ENCODE peak calls at places on chromosome 22, in eight cellular contexts. One of them, this sample, is unnamed.
A peak's percentile ranks its signal among the peaks of the same experiment; 100 is the strongest.

GRCh38 chr22:45863981-45864751 is 112.8 kb downstream of the WNT7B start:
- DNase-seq in ascending aorta: no peak
- DNase-seq in body of pancreas: peak; percentile 70
- DNase-seq in cardiac muscle cell: peak; percentile 64
- DNase-seq in heart left ventricle: peak; percentile 83
- DNase-seq in lower lobe of right lung: peak; percentile 77
- DNase-seq in esophagus muscularis mucosa: peak; percentile 96
- DNase-seq in IMR-90: peak; percentile 63
- DNase-seq in this sample: peak; percentile 90

GRCh38 chr22:42937164-42937854 is 77.6 kb downstream of the PACSIN2 start:
- DNase-seq in ascending aorta: peak; percentile 67
- DNase-seq in body of pancreas: peak; percentile 59
- DNase-seq in cardiac muscle cell: peak; percentile 62
- DNase-seq in heart left ventricle: no peak
- DNase-seq in lower lobe of right lung: peak; percentile 85
- DNase-seq in esophagus muscularis mucosa: no peak
- DNase-seq in IMR-90: peak; percentile 87
- DNase-seq in this sample: no peak

GRCh38 chr22:39634530-39635399 is 64.2 kb downstream of the CACNA1I start:
- DNase-seq in ascending aorta: no peak
- DNase-seq in body of pancreas: peak; percentile 29
- DNase-seq in cardiac muscle cell: peak; percentile 86
- DNase-seq in heart left ventricle: no peak
- DNase-seq in lower lobe of right lung: no peak
- DNase-seq in esophagus muscularis mucosa: no peak
- DNase-seq in IMR-90: peak; percentile 92
- DNase-seq in this sample: peak; percentile 48

GRCh38 chr22:30127749-30128166 is 47.5 kb downstream of the HORMAD2 start:
- DNase-seq in ascending aorta: no peak
- DNase-seq in body of pancreas: no peak
- DNase-seq in cardiac muscle cell: peak; percentile 72
- DNase-seq in heart left ventricle: no peak
- DNase-seq in lower lobe of right lung: no peak
- DNase-seq in esophagus muscularis mucosa: no peak
- DNase-seq in IMR-90: peak; percentile 89
- DNase-seq in this sample: no peak

GRCh38 chr22:25752615-25753214 is 10.7 kb downstream of the MYO18B start:
- DNase-seq in ascending aorta: no peak
- DNase-seq in body of pancreas: no peak
- DNase-seq in cardiac muscle cell: no peak
- DNase-seq in heart left ventricle: no peak
- DNase-seq in lower lobe of right lung: no peak
- DNase-seq in esophagus muscularis mucosa: no peak
- DNase-seq in IMR-90: no peak
- DNase-seq in this sample: no peak

GRCh38 chr22:44936201-44936600 is 73.6 kb downstream of the PHF21B start:
- DNase-seq in ascending aorta: no peak
- DNase-seq in body of pancreas: no peak
- DNase-seq in cardiac muscle cell: no peak
- DNase-seq in heart left ventricle: no peak
- DNase-seq in lower lobe of right lung: no peak
- DNase-seq in esophagus muscularis mucosa: no peak
- DNase-seq in IMR-90: no peak
- DNase-seq in this sample: no peak

GRCh38 chr22:46149493-46149997 is 781 bp upstream of the PPARA start:
- DNase-seq in ascending aorta: no peak
- DNase-seq in body of pancreas: peak; percentile 81
- DNase-seq in cardiac muscle cell: peak; percentile 39
- DNase-seq in heart left ventricle: peak; percentile 83
- DNase-seq in lower lobe of right lung: peak; percentile 73
- DNase-seq in esophagus muscularis mucosa: no peak
- DNase-seq in IMR-90: no peak
- DNase-seq in this sample: no peak

GRCh38 chr22:45667486-45667885 is 4.1 kb upstream of the ATXN10 start:
- DNase-seq in ascending aorta: no peak
- DNase-seq in body of pancreas: no peak
- DNase-seq in cardiac muscle cell: no peak
- DNase-seq in heart left ventricle: no peak
- DNase-seq in lower lobe of right lung: no peak
- DNase-seq in esophagus muscularis mucosa: no peak
- DNase-seq in IMR-90: no peak
- DNase-seq in this sample: no peak

GRCh38 chr22:26846645-26847044 is 189.3 kb downstream of the MIAT start:
- DNase-seq in ascending aorta: no peak
- DNase-seq in body of pancreas: no peak
- DNase-seq in cardiac muscle cell: no peak
- DNase-seq in heart left ventricle: no peak
- DNase-seq in lower lobe of right lung: no peak
- DNase-seq in esophagus muscularis mucosa: no peak
- DNase-seq in IMR-90: no peak
- DNase-seq in this sample: no peak

GRCh38 chr22:25546751-25547150 is 17.7 kb upstream of the GRK3 start:
- DNase-seq in ascending aorta: no peak
- DNase-seq in body of pancreas: no peak
- DNase-seq in cardiac muscle cell: no peak
- DNase-seq in heart left ventricle: no peak
- DNase-seq in lower lobe of right lung: peak; percentile 58
- DNase-seq in esophagus muscularis mucosa: no peak
- DNase-seq in IMR-90: no peak
- DNase-seq in this sample: no peak

GRCh38 chr22:36110306-36110791 is 50.2 kb downstream of the APOL3 start:
- DNase-seq in ascending aorta: no peak
- DNase-seq in body of pancreas: no peak
- DNase-seq in cardiac muscle cell: peak; percentile 56
- DNase-seq in heart left ventricle: no peak
- DNase-seq in lower lobe of right lung: no peak
- DNase-seq in esophagus muscularis mucosa: no peak
- DNase-seq in IMR-90: no peak
- DNase-seq in this sample: no peak

GRCh38 chr22:48635031-48635430 is 1192.6 kb downstream of the BRD1 start:
- DNase-seq in ascending aorta: no peak
- DNase-seq in body of pancreas: no peak
- DNase-seq in cardiac muscle cell: no peak
- DNase-seq in heart left ventricle: no peak
- DNase-seq in lower lobe of right lung: no peak
- DNase-seq in esophagus muscularis mucosa: no peak
- DNase-seq in IMR-90: no peak
- DNase-seq in this sample: no peak

GRCh38 chr22:48313156-48313555 is 1514.5 kb downstream of the BRD1 start:
- DNase-seq in ascending aorta: no peak
- DNase-seq in body of pancreas: no peak
- DNase-seq in cardiac muscle cell: no peak
- DNase-seq in heart left ventricle: no peak
- DNase-seq in lower lobe of right lung: no peak
- DNase-seq in esophagus muscularis mucosa: no peak
- DNase-seq in IMR-90: no peak
- DNase-seq in this sample: no peak

GRCh38 chr22:24411256-24412004 is 16.0 kb upstream of the ADORA2A start:
- DNase-seq in ascending aorta: no peak
- DNase-seq in body of pancreas: no peak
- DNase-seq in cardiac muscle cell: no peak
- DNase-seq in heart left ventricle: no peak
- DNase-seq in lower lobe of right lung: no peak
- DNase-seq in esophagus muscularis mucosa: no peak
- DNase-seq in IMR-90: no peak
- DNase-seq in this sample: no peak

DNA sequence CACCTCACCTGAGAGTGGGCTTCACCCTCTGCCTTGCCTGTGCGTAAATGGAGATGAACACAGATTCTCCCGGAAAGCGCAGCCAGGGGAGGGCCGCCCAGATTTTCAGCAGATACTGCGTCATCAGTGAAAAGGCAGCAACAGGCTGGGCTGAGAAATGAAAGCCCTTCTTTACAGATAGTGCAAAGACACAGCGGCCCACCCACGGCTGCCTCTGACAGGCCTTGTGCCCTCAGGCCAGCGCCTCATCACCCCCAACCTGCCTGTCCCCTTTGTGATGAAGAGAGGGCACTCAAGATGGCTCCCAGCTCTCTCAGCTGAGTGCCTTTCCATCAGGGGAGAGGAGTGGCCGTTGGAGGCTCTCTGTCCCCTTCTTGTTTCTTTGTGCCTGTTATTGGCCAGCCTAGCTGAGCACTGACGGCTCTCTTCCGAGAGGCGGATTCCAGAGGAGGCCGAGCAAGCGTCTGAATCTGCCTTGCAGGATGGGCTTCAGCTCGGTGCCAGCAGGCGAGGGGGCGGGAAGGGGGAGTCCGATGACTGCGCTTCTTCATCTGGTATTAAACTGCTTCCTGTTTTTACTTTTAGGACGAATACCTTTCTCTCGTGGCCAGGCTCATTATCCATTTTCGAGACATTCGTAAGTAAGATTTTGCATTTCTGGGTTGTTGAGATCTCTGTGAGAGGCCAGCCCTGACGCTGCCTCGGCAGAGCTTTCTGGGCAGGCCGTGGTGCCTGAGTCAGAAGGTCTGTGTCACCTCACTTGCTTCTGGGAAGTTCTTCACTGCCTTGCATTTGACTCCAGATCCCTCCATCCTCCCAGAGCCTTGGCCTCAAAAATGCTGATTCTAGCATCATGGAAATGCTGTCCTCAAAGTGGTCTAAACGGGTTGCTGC is 43.7 kb downstream of the MED15 start:
- DNase-seq in ascending aorta: no peak
- DNase-seq in body of pancreas: no peak
- DNase-seq in cardiac muscle cell: peak; percentile 74
- DNase-seq in heart left ventricle: peak; percentile 69
- DNase-seq in lower lobe of right lung: no peak
- DNase-seq in esophagus muscularis mucosa: no peak
- DNase-seq in IMR-90: peak; percentile 78
- DNase-seq in this sample: no peak
- H3K4me1 ChIP-seq in ascending aorta: peaks cover 65% of the 10 kb centered on the region
- H3K4me1 ChIP-seq in body of pancreas: peaks cover 32% of the 10 kb centered on the region
- H3K4me1 ChIP-seq in cardiac muscle cell: peaks cover 38% of the 10 kb centered on the region
- H3K4me1 ChIP-seq in heart left ventricle: peaks cover 23% of the 10 kb centered on the region
- H3K4me1 ChIP-seq in lower lobe of right lung: peaks cover 77% of the 10 kb centered on the region
- H3K4me1 ChIP-seq in esophagus muscularis mucosa: peaks cover 79% of the 10 kb centered on the region
- H3K4me1 ChIP-seq in IMR-90: peaks cover 51% of the 10 kb centered on the region
- H3K4me1 ChIP-seq in this sample: no peaks in the 10 kb centered on the region

DNA sequence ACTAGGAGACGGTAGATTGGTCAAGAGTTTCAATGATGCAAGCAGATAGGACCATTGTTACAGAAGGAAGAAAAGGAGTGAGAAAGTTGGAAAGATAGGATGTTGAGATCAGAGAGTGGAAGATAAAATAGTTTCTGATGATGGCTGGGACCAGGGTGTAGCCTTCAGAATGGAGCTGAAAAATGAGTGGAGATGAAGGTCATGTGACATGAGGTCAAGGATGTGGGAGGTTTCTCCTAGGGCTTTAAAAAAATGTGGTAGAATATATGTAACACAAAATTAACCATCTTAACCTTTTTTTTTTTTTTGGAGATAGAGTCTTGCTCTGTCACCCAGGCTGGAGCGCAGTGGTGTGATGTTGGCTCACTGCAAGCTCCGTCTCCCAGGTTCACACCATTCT is 18.3 kb upstream of the PEX26 start:
- DNase-seq in ascending aorta: no peak
- DNase-seq in body of pancreas: no peak
- DNase-seq in cardiac muscle cell: no peak
- DNase-seq in heart left ventricle: no peak
- DNase-seq in lower lobe of right lung: no peak
- DNase-seq in esophagus muscularis mucosa: no peak
- DNase-seq in IMR-90: no peak
- DNase-seq in this sample: no peak
- H3K4me3 ChIP-seq in ascending aorta: no peak overlapping the region
- H3K4me3 ChIP-seq in body of pancreas: no peak overlapping the region
- H3K4me3 ChIP-seq in cardiac muscle cell: no peak overlapping the region
- H3K4me3 ChIP-seq in heart left ventricle: no peak overlapping the region
- H3K4me3 ChIP-seq in lower lobe of right lung: no peak overlapping the region
- H3K4me3 ChIP-seq in esophagus muscularis mucosa: no peak overlapping the region
- H3K4me3 ChIP-seq in IMR-90: no peak overlapping the region
- H3K4me3 ChIP-seq in this sample: no peak overlapping the region

GRCh38 chr22:47259990-47260389 is 497.5 kb downstream of the TBC1D22A start:
- DNase-seq in ascending aorta: no peak
- DNase-seq in body of pancreas: no peak
- DNase-seq in cardiac muscle cell: no peak
- DNase-seq in heart left ventricle: no peak
- DNase-seq in lower lobe of right lung: no peak
- DNase-seq in esophagus muscularis mucosa: no peak
- DNase-seq in IMR-90: no peak
- DNase-seq in this sample: no peak

GRCh38 chr22:47260551-47260950 is 498.1 kb downstream of the TBC1D22A start:
- DNase-seq in ascending aorta: no peak
- DNase-seq in body of pancreas: no peak
- DNase-seq in cardiac muscle cell: no peak
- DNase-seq in heart left ventricle: no peak
- DNase-seq in lower lobe of right lung: no peak
- DNase-seq in esophagus muscularis mucosa: no peak
- DNase-seq in IMR-90: no peak
- DNase-seq in this sample: no peak

GRCh38 chr22:47257566-47257965 is 495.1 kb downstream of the TBC1D22A start:
- DNase-seq in ascending aorta: no peak
- DNase-seq in body of pancreas: no peak
- DNase-seq in cardiac muscle cell: no peak
- DNase-seq in heart left ventricle: no peak
- DNase-seq in lower lobe of right lung: no peak
- DNase-seq in esophagus muscularis mucosa: no peak
- DNase-seq in IMR-90: no peak
- DNase-seq in this sample: no peak

GRCh38 chr22:47259049-47259448 is 496.6 kb downstream of the TBC1D22A start:
- DNase-seq in ascending aorta: no peak
- DNase-seq in body of pancreas: no peak
- DNase-seq in cardiac muscle cell: no peak
- DNase-seq in heart left ventricle: no peak
- DNase-seq in lower lobe of right lung: no peak
- DNase-seq in esophagus muscularis mucosa: no peak
- DNase-seq in IMR-90: no peak
- DNase-seq in this sample: no peak
- H3K27me3 ChIP-seq in ascending aorta: no peaks in the 10 kb centered on the region
- H3K27me3 ChIP-seq in body of pancreas: no peaks in the 10 kb centered on the region
- H3K27me3 ChIP-seq in cardiac muscle cell: no peaks in the 10 kb centered on the region
- H3K27me3 ChIP-seq in heart left ventricle: no peaks in the 10 kb centered on the region
- H3K27me3 ChIP-seq in lower lobe of right lung: no peaks in the 10 kb centered on the region
- H3K27me3 ChIP-seq in esophagus muscularis mucosa: no peaks in the 10 kb centered on the region
- H3K27me3 ChIP-seq in IMR-90: no peaks in the 10 kb centered on the region
- H3K27me3 ChIP-seq in this sample: no peaks in the 10 kb centered on the region

GRCh38 chr22:49922484-49922883 is 4.0 kb downstream of the CRELD2 start:
- DNase-seq in ascending aorta: no peak
- DNase-seq in body of pancreas: no peak
- DNase-seq in cardiac muscle cell: no peak
- DNase-seq in heart left ventricle: no peak
- DNase-seq in lower lobe of right lung: peak; percentile 43
- DNase-seq in esophagus muscularis mucosa: no peak
- DNase-seq in IMR-90: no peak
- DNase-seq in this sample: no peak

GRCh38 chr22:49921508-49922278 is 3.3 kb downstream of the CRELD2 start:
- DNase-seq in ascending aorta: no peak
- DNase-seq in body of pancreas: no peak
- DNase-seq in cardiac muscle cell: no peak
- DNase-seq in heart left ventricle: no peak
- DNase-seq in lower lobe of right lung: peak; percentile 41
- DNase-seq in esophagus muscularis mucosa: no peak
- DNase-seq in IMR-90: no peak
- DNase-seq in this sample: no peak

GRCh38 chr22:49922926-49923325 is 4.5 kb downstream of the CRELD2 start:
- DNase-seq in ascending aorta: no peak
- DNase-seq in body of pancreas: no peak
- DNase-seq in cardiac muscle cell: no peak
- DNase-seq in heart left ventricle: no peak
- DNase-seq in lower lobe of right lung: peak; percentile 43
- DNase-seq in esophagus muscularis mucosa: no peak
- DNase-seq in IMR-90: no peak
- DNase-seq in this sample: no peak

GRCh38 chr22:49924113-49924833 is 5.8 kb downstream of the CRELD2 start:
- DNase-seq in ascending aorta: no peak
- DNase-seq in body of pancreas: no peak
- DNase-seq in cardiac muscle cell: no peak
- DNase-seq in heart left ventricle: no peak
- DNase-seq in lower lobe of right lung: no peak
- DNase-seq in esophagus muscularis mucosa: no peak
- DNase-seq in IMR-90: no peak
- DNase-seq in this sample: no peak

GRCh38 chr22:49923445-49923844 is 5.0 kb downstream of the CRELD2 start:
- DNase-seq in ascending aorta: no peak
- DNase-seq in body of pancreas: no peak
- DNase-seq in cardiac muscle cell: no peak
- DNase-seq in heart left ventricle: no peak
- DNase-seq in lower lobe of right lung: no peak
- DNase-seq in esophagus muscularis mucosa: no peak
- DNase-seq in IMR-90: peak; percentile 81
- DNase-seq in this sample: no peak
- H3K4me1 ChIP-seq in ascending aorta: peaks cover 7% of the 10 kb centered on the region
- H3K4me1 ChIP-seq in body of pancreas: peaks cover 13% of the 10 kb centered on the region
- H3K4me1 ChIP-seq in cardiac muscle cell: peaks cover 6% of the 10 kb centered on the region
- H3K4me1 ChIP-seq in heart left ventricle: no peaks in the 10 kb centered on the region
- H3K4me1 ChIP-seq in lower lobe of right lung: peaks cover 11% of the 10 kb centered on the region
- H3K4me1 ChIP-seq in esophagus muscularis mucosa: peaks cover 25% of the 10 kb centered on the region
- H3K4me1 ChIP-seq in IMR-90: peaks cover 16% of the 10 kb centered on the region
- H3K4me1 ChIP-seq in this sample: peaks cover 6% of the 10 kb centered on the region